ENCODE peak calls at places on chromosomes 12 and 14, in eight cellular contexts. B is HepG2; V is heart left ventricle; Y is heart right ventricle; C is prostate gland; U is cardiac muscle cell; F is CD8-positive, alpha-beta memory T cell; I is WERI-Rb-1. E is an unnamed sample.

GRCh38 chr14:44649056-44649455 is 142.0 kb upstream of the FSCB start:
- DNase-seq in B (no peak), V (no peak), Y (no peak), C (no peak), U (no peak), F (no peak), I (no peak), E (no peak)

GRCh38 chr14:104564744-104565679 is 14.6 kb upstream of the C14orf180 start:
- DNase-seq in B (no peak), V (no peak), Y (no peak), C (no peak), U (no peak), F (no peak), I (no peak), E (no peak)

GRCh38 chr12:54522213-54522612 is 24.7 kb downstream of the NCKAP1L start:
- DNase-seq in B (no peak), V (no peak), Y (no peak), C (no peak), U (peak), F (no peak), I (no peak), E (no peak)

GRCh38 chr14:101587403-101587998 is 26.2 kb downstream of the DIO3 start:
- DNase-seq in B (no peak), V (no peak), Y (no peak), C (no peak), U (no peak), F (no peak), I (peak), E (no peak)

GRCh38 chr12:14769837-14770494 is 33.3 kb downstream of the WBP11 start:
- DNase-seq in B (peak), V (peak), Y (peak), C (peak), U (peak), F (peak), I (peak), E (no peak)

GRCh38 chr14:67411820-67412421 is at the start of gene PLEK2:
- DNase-seq in B (no peak), V (peak), Y (no peak), C (peak), U (peak), F (peak), I (no peak), E (no peak)

GRCh38 chr14:77603654-77604270 is 12.7 kb downstream of the SPTLC2 start:
- DNase-seq in B (peak), V (peak), Y (no peak), C (no peak), U (peak), F (no peak), I (peak), E (peak)

GRCh38 chr14:50040401-50040775 is 76.0 kb downstream of the VCPKMT start:
- DNase-seq in B (peak), V (no peak), Y (no peak), C (no peak), U (peak), F (peak), I (no peak), E (no peak)

GRCh38 chr12:132123970-132124765 is 20.0 kb downstream of the DDX51 start:
- DNase-seq in B (no peak), V (no peak), Y (no peak), C (no peak), U (no peak), F (no peak), I (no peak), E (no peak)

GRCh38 chr12:27462151-27462694 is 15.7 kb downstream of the SMCO2 start:
- DNase-seq in B (no peak), V (no peak), Y (peak), C (no peak), U (peak), F (no peak), I (no peak), E (no peak)

GRCh38 chr12:91185437-91185836 is 2.8 kb upstream of the DCN start:
- DNase-seq in B (no peak), V (no peak), Y (no peak), C (no peak), U (no peak), F (no peak), I (no peak), E (no peak)
- H3K27ac ChIP-seq in B (no peak), V (no peak), Y (no peak), C (no peak), U (no peak), F (no peak), I (no peak), E (no peak)

DNA sequence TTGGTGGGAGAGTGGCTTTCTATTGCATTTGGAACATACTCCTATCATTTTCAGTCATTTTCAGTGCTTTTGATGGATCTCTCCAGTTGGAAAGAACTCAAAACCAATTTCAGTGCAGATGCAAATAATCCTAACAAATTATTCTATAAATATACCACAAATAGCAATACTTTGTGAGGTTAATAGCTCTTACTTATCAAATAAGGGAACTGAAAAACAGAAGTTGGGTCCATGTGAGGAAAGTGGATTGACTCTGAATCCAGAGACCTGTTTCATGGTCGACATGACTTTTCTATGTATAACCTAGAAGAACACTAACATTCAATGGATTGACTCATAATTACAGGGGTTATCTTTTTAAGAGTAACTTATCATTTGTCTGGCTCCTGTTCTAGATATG is 248.6 kb downstream of the EGLN3 start:
- DNase-seq in B (no peak), V (no peak), Y (no peak), C (no peak), U (no peak), F (no peak), I (no peak), E (no peak)
- H3K27ac ChIP-seq in B (no peak), V (no peak), Y (no peak), C (no peak), U (no peak), F (no peak), I (no peak), E (no peak)

GRCh38 chr12:124508323-124509096 is 58.9 kb downstream of the NCOR2 start:
- DNase-seq in B (no peak), V (peak), Y (no peak), C (no peak), U (no peak), F (no peak), I (peak), E (no peak)
- H3K27ac ChIP-seq in B (no peak), V (peak), Y (peak), C (peak), U (peak), F (no peak), I (no peak), E (peak)

GRCh38 chr12:93748672-93749403 is 71.7 kb downstream of the CRADD start:
- DNase-seq in B (no peak), V (no peak), Y (no peak), C (no peak), U (no peak), F (no peak), I (peak), E (no peak)
- H3K27ac ChIP-seq in B (no peak), V (no peak), Y (no peak), C (peak), U (no peak), F (no peak), I (no peak), E (no peak)

E was measured in substantia nigra.